ENCODE peak calls at places on chromosomes 5 and 9, in eight cellular contexts. One of them, this sample, is unnamed.

GRCh38 chr9:73775757-73776156 is 624.1 kb downstream of the ANXA1 start:
- DNase-seq in HCT116: no peak
- DNase-seq in uterus: no peak
- DNase-seq in prostate gland: no peak
- DNase-seq in ovary: no peak
- DNase-seq in heart left ventricle: no peak
- DNase-seq in spleen: no peak
- DNase-seq in right lobe of liver: no peak
- DNase-seq in this sample: no peak

GRCh38 chr5:104652271-104652861 is 1089.8 kb upstream of the NUDT12 start:
- DNase-seq in spleen: no peak
- DNase-seq in ovary: no peak
- DNase-seq in right lobe of liver: no peak
- DNase-seq in heart left ventricle: no peak
- DNase-seq in prostate gland: no peak
- DNase-seq in HCT116: no peak
- DNase-seq in uterus: no peak
- DNase-seq in this sample: no peak

GRCh38 chr9:81083821-81084512 is 605.4 kb downstream of the TLE1 start:
- DNase-seq in spleen: no peak
- DNase-seq in HCT116: no peak
- DNase-seq in uterus: no peak
- DNase-seq in prostate gland: no peak
- DNase-seq in heart left ventricle: no peak
- DNase-seq in right lobe of liver: no peak
- DNase-seq in ovary: no peak
- DNase-seq in this sample: no peak

GRCh38 chr9:79939819-79940218 is 368.1 kb downstream of the TLE4 start:
- DNase-seq in prostate gland: no peak
- DNase-seq in right lobe of liver: no peak
- DNase-seq in HCT116: no peak
- DNase-seq in spleen: no peak
- DNase-seq in heart left ventricle: no peak
- DNase-seq in uterus: no peak
- DNase-seq in ovary: no peak
- DNase-seq in this sample: no peak

GRCh38 chr5:88689662-88690351 is 193.2 kb downstream of the MEF2C start:
- DNase-seq in uterus: no peak
- DNase-seq in right lobe of liver: no peak
- DNase-seq in HCT116: no peak
- DNase-seq in ovary: no peak
- DNase-seq in heart left ventricle: no peak
- DNase-seq in spleen: no peak
- DNase-seq in prostate gland: no peak
- DNase-seq in this sample: no peak

GRCh38 chr5:174575043-174575442 is 149.3 kb upstream of the MSX2 start:
- DNase-seq in prostate gland: no peak
- DNase-seq in ovary: no peak
- DNase-seq in uterus: no peak
- DNase-seq in heart left ventricle: no peak
- DNase-seq in HCT116: no peak
- DNase-seq in right lobe of liver: no peak
- DNase-seq in spleen: no peak
- DNase-seq in this sample: no peak

GRCh38 chr9:112020680-112021596 is 124.3 kb downstream of the UGCG start:
- DNase-seq in prostate gland: no peak
- DNase-seq in ovary: no peak
- DNase-seq in spleen: no peak
- DNase-seq in heart left ventricle: no peak
- DNase-seq in right lobe of liver: no peak
- DNase-seq in uterus: no peak
- DNase-seq in HCT116: peak; percentile 19
- DNase-seq in this sample: no peak

GRCh38 chr9:137406876-137407589 is 15.9 kb downstream of the EXD3 start:
- DNase-seq in uterus: no peak
- DNase-seq in ovary: peak; percentile 82
- DNase-seq in prostate gland: peak; percentile 53
- DNase-seq in spleen: peak; percentile 89
- DNase-seq in heart left ventricle: peak; percentile 78
- DNase-seq in right lobe of liver: peak; percentile 65
- DNase-seq in HCT116: no peak
- DNase-seq in this sample: no peak

GRCh38 chr9:9557804-9558334 is 1054.9 kb downstream of the PTPRD start:
- DNase-seq in heart left ventricle: no peak
- DNase-seq in prostate gland: no peak
- DNase-seq in ovary: no peak
- DNase-seq in spleen: no peak
- DNase-seq in HCT116: no peak
- DNase-seq in right lobe of liver: no peak
- DNase-seq in uterus: no peak
- DNase-seq in this sample: no peak

GRCh38 chr5:122183098-122183794 is 53.9 kb downstream of the ZNF474 start:
- DNase-seq in heart left ventricle: peak; percentile 81
- DNase-seq in right lobe of liver: no peak
- DNase-seq in HCT116: no peak
- DNase-seq in prostate gland: peak; percentile 92
- DNase-seq in spleen: no peak
- DNase-seq in uterus: peak; percentile 72
- DNase-seq in ovary: peak; percentile 69
- DNase-seq in this sample: peak; percentile 82

GRCh38 chr5:166980666-166981065 is 1310.8 kb upstream of the WWC1 start:
- DNase-seq in ovary: no peak
- DNase-seq in uterus: no peak
- DNase-seq in HCT116: no peak
- DNase-seq in spleen: no peak
- DNase-seq in right lobe of liver: no peak
- DNase-seq in heart left ventricle: no peak
- DNase-seq in prostate gland: no peak
- DNase-seq in this sample: no peak

GRCh38 chr5:17218353-17219005 is 1.0 kb downstream of the BASP1 start:
- DNase-seq in right lobe of liver: peak; percentile 50
- DNase-seq in HCT116: no peak
- DNase-seq in heart left ventricle: no peak
- DNase-seq in ovary: peak; percentile 51
- DNase-seq in spleen: peak; percentile 88
- DNase-seq in prostate gland: peak; percentile 26
- DNase-seq in uterus: peak; percentile 30
- DNase-seq in this sample: no peak

GRCh38 chr5:17219431-17219830 is 2.0 kb downstream of the BASP1 start:
- DNase-seq in ovary: no peak
- DNase-seq in uterus: no peak
- DNase-seq in prostate gland: no peak
- DNase-seq in heart left ventricle: no peak
- DNase-seq in right lobe of liver: no peak
- DNase-seq in HCT116: no peak
- DNase-seq in spleen: no peak
- DNase-seq in this sample: no peak

GRCh38 chr5:17216974-17217325 is 481 bp upstream of the BASP1 start:
- DNase-seq in prostate gland: peak; percentile 36
- DNase-seq in heart left ventricle: no peak
- DNase-seq in uterus: peak; percentile 61
- DNase-seq in ovary: peak; percentile 70
- DNase-seq in right lobe of liver: no peak
- DNase-seq in HCT116: no peak
- DNase-seq in spleen: peak; percentile 90
- DNase-seq in this sample: no peak

GRCh38 chr5:17217421-17218352 is at the start of gene BASP1:
- DNase-seq in spleen: peak; percentile 97
- DNase-seq in right lobe of liver: peak; percentile 73
- DNase-seq in ovary: peak; percentile 80
- DNase-seq in HCT116: no peak
- DNase-seq in heart left ventricle: peak; percentile 62
- DNase-seq in uterus: peak; percentile 79
- DNase-seq in prostate gland: peak; percentile 85
- DNase-seq in this sample: peak; percentile 80

DNA sequence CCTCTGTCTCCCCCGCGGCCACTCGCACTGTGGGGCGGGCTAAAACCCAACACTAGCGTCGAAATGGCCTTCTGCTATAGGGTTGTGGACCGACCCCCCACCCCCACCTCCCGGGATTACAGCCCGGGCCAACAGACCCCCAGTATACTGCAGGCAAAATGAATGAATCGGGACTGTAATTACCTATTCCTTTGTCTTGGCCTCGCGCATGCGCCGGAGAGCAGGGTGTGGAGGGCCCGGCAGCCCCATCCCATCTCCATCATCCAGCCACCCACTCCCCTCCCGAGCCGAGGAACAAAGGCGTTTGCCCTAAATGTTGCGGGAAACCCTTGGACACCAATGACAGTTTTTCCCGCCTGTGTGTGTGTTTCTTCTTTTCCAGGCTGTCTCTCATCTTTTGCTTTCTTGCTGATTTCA is 1.6 kb downstream of the BASP1 start:
- DNase-seq in uterus: peak; percentile 19
- DNase-seq in HCT116: no peak
- DNase-seq in prostate gland: peak; percentile 17
- DNase-seq in ovary: peak; percentile 30
- DNase-seq in spleen: peak; percentile 84
- DNase-seq in heart left ventricle: no peak
- DNase-seq in right lobe of liver: no peak
- DNase-seq in this sample: no peak
- TF ChIP-seq POLR2A in uterus: no peak
- TF ChIP-seq POLR2A in HCT116: no peak
- TF ChIP-seq POLR2A in prostate gland: no peak
- TF ChIP-seq POLR2A in ovary: no peak
- TF ChIP-seq POLR2A in spleen: no peak
- TF ChIP-seq POLR2A in heart left ventricle: no peak
- TF ChIP-seq POLR2A in right lobe of liver: no peak
- TF ChIP-seq POLR2A in this sample: no peak

DNA sequence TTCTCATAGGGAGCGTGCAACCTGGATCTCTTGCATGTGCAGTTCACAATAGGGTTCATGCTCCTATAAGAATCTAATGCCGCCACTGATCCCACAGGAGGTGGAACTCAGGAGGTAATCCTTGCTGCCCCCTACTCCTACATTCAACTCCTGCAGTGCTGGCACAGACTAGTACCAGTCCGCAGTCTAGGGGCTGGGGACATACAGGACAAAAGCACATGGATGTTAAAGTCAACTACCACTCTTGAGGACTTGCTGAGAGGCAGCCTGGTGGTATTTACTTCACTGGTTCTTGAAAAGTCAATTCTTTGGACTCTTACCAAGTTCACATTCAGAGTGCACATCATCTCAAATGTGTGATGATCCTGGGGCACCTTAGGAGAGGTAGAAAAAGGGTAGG is 33.0 kb downstream of the MTMR12 start:
- DNase-seq in right lobe of liver: no peak
- DNase-seq in heart left ventricle: no peak
- DNase-seq in HCT116: no peak
- DNase-seq in spleen: no peak
- DNase-seq in prostate gland: no peak
- DNase-seq in ovary: no peak
- DNase-seq in uterus: no peak
- DNase-seq in this sample: no peak
- H3K27ac ChIP-seq in right lobe of liver: no peak overlapping the region
- H3K27ac ChIP-seq in heart left ventricle: no peak overlapping the region
- H3K27ac ChIP-seq in HCT116: no peak overlapping the region
- H3K27ac ChIP-seq in spleen: peak overlapping the region; percentile 49
- H3K27ac ChIP-seq in prostate gland: no peak overlapping the region
- H3K27ac ChIP-seq in ovary: no peak overlapping the region
- H3K27ac ChIP-seq in uterus: no peak overlapping the region
- H3K27ac ChIP-seq in this sample: no peak overlapping the region

DNA sequence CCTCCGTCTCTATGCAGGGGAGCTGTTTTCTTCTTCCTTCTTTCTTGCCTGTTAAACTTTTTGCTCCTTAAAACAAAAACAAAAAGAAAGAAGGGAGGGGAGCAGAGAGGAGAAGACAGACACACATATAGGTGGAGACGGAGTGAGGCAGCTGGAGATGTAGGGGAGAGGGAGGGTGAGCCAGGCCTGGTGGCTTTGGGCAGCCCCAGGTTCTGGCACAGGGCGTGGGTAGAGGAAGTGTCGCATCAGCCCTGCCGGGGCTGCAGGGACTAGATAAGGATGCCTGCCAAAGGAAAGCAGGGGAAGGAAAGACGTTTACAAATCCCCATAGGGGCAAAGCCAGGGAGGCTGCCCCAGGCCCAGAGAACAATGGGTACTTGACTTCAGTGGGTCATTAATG is 38.7 kb upstream of the PTGS1 start:
- DNase-seq in HCT116: no peak
- DNase-seq in right lobe of liver: no peak
- DNase-seq in uterus: peak; percentile 32
- DNase-seq in heart left ventricle: no peak
- DNase-seq in ovary: no peak
- DNase-seq in spleen: no peak
- DNase-seq in prostate gland: no peak
- DNase-seq in this sample: no peak
- TF ChIP-seq POLR2A in HCT116: no peak
- TF ChIP-seq POLR2A in right lobe of liver: no peak
- TF ChIP-seq POLR2A in uterus: no peak
- TF ChIP-seq POLR2A in heart left ventricle: no peak
- TF ChIP-seq POLR2A in ovary: no peak
- TF ChIP-seq POLR2A in spleen: no peak
- TF ChIP-seq POLR2A in prostate gland: no peak
- TF ChIP-seq POLR2A in this sample: no peak

GRCh38 chr5:150600951-150601773 is 39.3 kb upstream of the SYNPO start:
- DNase-seq in spleen: peak; percentile 69
- DNase-seq in right lobe of liver: peak; percentile 38
- DNase-seq in heart left ventricle: no peak
- DNase-seq in uterus: no peak
- DNase-seq in ovary: no peak
- DNase-seq in prostate gland: no peak
- DNase-seq in HCT116: no peak
- DNase-seq in this sample: no peak

GRCh38 chr5:150599917-150600511 is 40.4 kb upstream of the SYNPO start:
- DNase-seq in prostate gland: peak; percentile 54
- DNase-seq in spleen: peak; percentile 78
- DNase-seq in uterus: peak; percentile 79
- DNase-seq in HCT116: no peak
- DNase-seq in ovary: peak; percentile 91
- DNase-seq in heart left ventricle: peak; percentile 89
- DNase-seq in right lobe of liver: peak; percentile 78
- DNase-seq in this sample: peak; percentile 86

GRCh38 chr5:150598821-150599273 is 41.6 kb upstream of the SYNPO start:
- DNase-seq in ovary: no peak
- DNase-seq in HCT116: no peak
- DNase-seq in uterus: no peak
- DNase-seq in right lobe of liver: no peak
- DNase-seq in heart left ventricle: no peak
- DNase-seq in prostate gland: peak; percentile 29
- DNase-seq in spleen: peak; percentile 79
- DNase-seq in this sample: no peak

GRCh38 chr5:150598046-150598445 is 42.4 kb upstream of the SYNPO start:
- DNase-seq in uterus: no peak
- DNase-seq in HCT116: no peak
- DNase-seq in prostate gland: no peak
- DNase-seq in heart left ventricle: no peak
- DNase-seq in right lobe of liver: no peak
- DNase-seq in ovary: no peak
- DNase-seq in spleen: peak; percentile 46
- DNase-seq in this sample: no peak

DNA sequence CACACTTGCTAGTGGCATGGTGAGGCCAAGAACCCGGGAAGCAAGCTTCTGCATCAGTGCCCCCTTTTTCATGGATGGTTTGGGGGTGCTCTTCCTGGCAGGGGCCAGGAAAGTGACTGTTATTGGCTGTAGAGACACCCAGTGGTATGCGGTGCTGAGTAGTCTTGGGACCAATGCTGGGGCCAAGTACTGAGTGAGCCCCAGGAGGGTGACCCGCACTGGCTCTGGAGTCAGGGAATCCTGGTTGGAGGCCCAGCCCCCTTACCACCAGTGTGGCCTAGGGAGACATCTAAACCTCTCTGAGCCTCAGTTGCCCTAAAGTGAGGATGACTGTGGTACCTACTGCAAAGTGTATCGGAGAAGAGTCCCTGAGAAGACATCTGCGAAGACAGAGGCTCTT is 41.2 kb upstream of the SYNPO start:
- DNase-seq in right lobe of liver: no peak
- DNase-seq in HCT116: no peak
- DNase-seq in prostate gland: no peak
- DNase-seq in ovary: no peak
- DNase-seq in heart left ventricle: no peak
- DNase-seq in uterus: no peak
- DNase-seq in spleen: peak; percentile 35
- DNase-seq in this sample: no peak
- H3K27ac ChIP-seq in right lobe of liver: no peak overlapping the region
- H3K27ac ChIP-seq in HCT116: no peak overlapping the region
- H3K27ac ChIP-seq in prostate gland: no peak overlapping the region
- H3K27ac ChIP-seq in ovary: no peak overlapping the region
- H3K27ac ChIP-seq in heart left ventricle: peak overlapping the region; percentile 23
- H3K27ac ChIP-seq in uterus: peak overlapping the region; percentile 68
- H3K27ac ChIP-seq in spleen: peak overlapping the region; percentile 68
- H3K27ac ChIP-seq in this sample: no peak overlapping the region

This sample was measured in sigmoid colon.